ENCODE peak calls at places on chromosome 10, in six cellular contexts. Z is prostate gland, J is HepG2, N is upper lobe of left lung, G is breast epithelium, T is transverse colon. E is an unnamed sample.
A peak's percentile ranks its signal among the peaks of the same experiment; 100 is the strongest.

GRCh38 chr10:50604049-50604640 is 19.6 kb downstream of the SGMS1 start:
- DNase-seq in N (no peak), Z (no peak), T (no peak), G (no peak), J (no peak), E (no peak)

GRCh38 chr10:71476249-71477011 is 79.7 kb downstream of the CDH23 start:
- DNase-seq in G (peak; percentile 37), Z (no peak), N (no peak), J (no peak), T (peak; percentile 25), E (no peak)

GRCh38 chr10:122648599-122649428 is 50.8 kb downstream of the C10orf120 start:
- DNase-seq in N (no peak), G (no peak), J (peak; percentile 49), Z (peak; percentile 54), T (peak; percentile 41), E (peak; percentile 33)

GRCh38 chr10:3500408-3500856 is 284.6 kb downstream of the KLF6 start:
- DNase-seq in Z (peak; percentile 77), T (peak; percentile 17), J (peak; percentile 88), N (no peak), G (peak; percentile 87), E (peak; percentile 91)

GRCh38 chr10:14389981-14390590 is 59.4 kb upstream of the FRMD4A start:
- DNase-seq in J (no peak), T (no peak), Z (no peak), G (no peak), N (no peak), E (no peak)

GRCh38 chr10:13961853-13962252 is 368.9 kb downstream of the FRMD4A start:
- DNase-seq in Z (no peak), N (no peak), G (no peak), J (no peak), T (no peak), E (no peak)

GRCh38 chr10:101687088-101687487 is 7.9 kb downstream of the FBXW4 start:
- DNase-seq in J (no peak), T (no peak), Z (no peak), N (no peak), G (no peak), E (no peak)

GRCh38 chr10:33321516-33321915 is 13.0 kb downstream of the NRP1 start:
- DNase-seq in N (no peak), J (no peak), G (no peak), Z (no peak), T (no peak), E (no peak)

GRCh38 chr10:76774987-76775603 is 862.5 kb downstream of the KCNMA1 start:
- DNase-seq in N (no peak), J (no peak), T (no peak), Z (no peak), G (no peak), E (no peak)

GRCh38 chr10:16828731-16829175 is 11.5 kb upstream of the RSU1 start:
- DNase-seq in Z (no peak), G (no peak), T (peak; percentile 10), N (no peak), J (no peak), E (no peak)

GRCh38 chr10:132394201-132394811 is 2.7 kb upstream of the PWWP2B start:
- DNase-seq in N (peak; percentile 56), J (no peak), G (no peak), Z (no peak), T (no peak), E (no peak)

GRCh38 chr10:132395704-132396494 is 1.1 kb upstream of the PWWP2B start:
- DNase-seq in T (peak; percentile 82), Z (no peak), J (peak; percentile 62), N (peak; percentile 94), G (no peak), E (peak; percentile 92)

GRCh38 chr10:132396495-132397035 is 435 bp upstream of the PWWP2B start:
- DNase-seq in Z (peak; percentile 65), J (peak; percentile 26), G (no peak), T (peak; percentile 77), N (peak; percentile 95), E (no peak)

GRCh38 chr10:132393695-132394181 is 3.3 kb upstream of the PWWP2B start:
- DNase-seq in T (no peak), N (no peak), J (no peak), Z (no peak), G (no peak), E (no peak)

GRCh38 chr10:132394936-132395703 is 1.9 kb upstream of the PWWP2B start:
- DNase-seq in Z (no peak), T (no peak), N (peak; percentile 66), J (no peak), G (no peak), E (no peak)
- H3K27ac ChIP-seq in Z (peak overlapping the region; percentile 90), T (peak overlapping the region; percentile 96), N (peak overlapping the region; percentile 92), J (no peak overlapping the region), G (peak overlapping the region; percentile 96), E (peak overlapping the region; percentile 98)

DNA sequence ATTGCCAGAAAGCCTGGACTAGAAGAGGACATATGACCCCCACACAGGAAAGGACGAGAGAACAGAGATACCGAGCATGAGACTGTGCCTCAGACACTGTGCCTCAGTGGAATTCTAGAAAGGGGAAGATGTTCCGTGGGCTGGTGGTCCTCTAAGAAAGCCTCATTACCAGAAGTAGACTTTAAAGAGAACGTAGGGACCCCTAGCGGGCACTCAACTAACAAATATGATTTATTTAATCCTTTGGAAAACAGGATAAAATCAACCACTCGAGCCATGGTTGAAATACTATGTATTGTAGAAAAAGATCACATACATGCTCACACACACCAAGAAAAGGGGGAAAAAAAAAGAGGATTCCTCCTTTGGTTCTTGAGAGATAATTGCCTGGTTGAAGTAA is 701.2 kb upstream of the SORCS1 start:
- DNase-seq in T (no peak), N (no peak), J (no peak), G (no peak), Z (no peak), E (no peak)
- TF ChIP-seq CTCF in T (no peak), N (no peak), J (no peak), G (no peak), Z (no peak), E (no peak)

GRCh38 chr10:95536017-95536416 is 25.2 kb downstream of the SORBS1 start:
- DNase-seq in J (no peak), T (peak; percentile 28), Z (peak; percentile 24), N (no peak), G (peak; percentile 57), E (no peak)
- TF ChIP-seq POLR2AphosphoS5 in J (no peak), T (peak; percentile 89), Z (peak; percentile 63), N (no peak), G (no peak), E (no peak)

GRCh38 chr10:78433063-78433717 is 399.5 kb downstream of the RPS24 start:
- DNase-seq in N (no peak), G (no peak), Z (no peak), T (no peak), J (no peak), E (peak; percentile 72)

GRCh38 chr10:78434886-78435285 is 401.2 kb downstream of the RPS24 start:
- DNase-seq in Z (no peak), G (no peak), N (no peak), J (no peak), T (no peak), E (no peak)

GRCh38 chr10:78432582-78432981 is 398.9 kb downstream of the RPS24 start:
- DNase-seq in Z (no peak), G (no peak), J (peak; percentile 39), N (no peak), T (no peak), E (peak; percentile 66)

GRCh38 chr10:78435484-78436222 is 402.0 kb downstream of the RPS24 start:
- DNase-seq in J (no peak), Z (no peak), T (no peak), G (no peak), N (no peak), E (no peak)

GRCh38 chr10:78433722-78434535 is 400.3 kb downstream of the RPS24 start:
- DNase-seq in Z (no peak), T (no peak), N (no peak), J (no peak), G (no peak), E (no peak)
- H3K27ac ChIP-seq in Z (peak overlapping the region; percentile 13), T (peak overlapping the region; percentile 4), N (no peak overlapping the region), J (no peak overlapping the region), G (no peak overlapping the region), E (no peak overlapping the region)

GRCh38 chr10:119652361-119652760 is 1.2 kb downstream of the BAG3 start:
- DNase-seq in Z (peak; percentile 44), J (peak; percentile 35), G (no peak), N (no peak), T (no peak), E (no peak)
- TF ChIP-seq CTCF in Z (no peak), J (peak; percentile 43), G (no peak), N (no peak), T (no peak), E (no peak)

DNA sequence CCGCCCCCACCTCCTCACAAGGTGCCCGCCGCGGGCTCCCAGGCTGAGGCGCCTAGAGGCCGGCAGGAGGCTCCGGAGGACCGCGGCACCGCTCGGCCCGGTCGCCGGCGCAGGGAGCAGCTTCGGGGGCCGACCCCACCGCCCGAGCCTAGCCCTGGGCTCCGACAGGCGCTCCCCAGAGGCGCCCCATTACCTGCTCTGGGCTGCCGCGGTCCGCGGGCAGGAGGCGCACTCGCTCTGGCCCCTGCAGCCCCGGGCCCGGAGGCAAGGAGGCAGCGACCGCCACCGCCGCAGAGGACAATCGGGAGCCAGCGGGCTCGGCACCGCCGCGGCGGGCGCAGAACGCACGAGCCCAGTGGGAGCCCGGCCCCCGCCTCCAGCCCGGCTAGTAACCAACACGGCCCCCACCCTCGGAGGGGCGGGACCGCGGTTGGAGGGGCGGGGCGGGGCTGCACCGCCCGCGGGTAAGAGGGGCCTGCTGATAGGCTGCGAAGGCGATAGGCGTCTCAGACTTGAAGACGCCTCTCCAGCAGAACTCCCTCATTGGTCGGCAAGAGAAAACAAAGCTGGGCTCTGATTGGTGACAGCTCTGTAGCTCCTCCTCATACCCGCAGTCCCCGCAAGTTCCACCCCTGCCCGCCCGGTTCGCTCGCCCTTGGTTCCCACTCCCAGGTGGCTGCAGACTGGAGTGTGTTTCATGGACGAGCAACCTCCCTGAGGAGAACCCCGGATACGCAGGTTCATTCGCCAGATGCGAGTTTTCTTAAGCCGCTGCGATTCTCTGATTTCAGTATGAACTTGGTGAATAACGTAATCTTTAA is at the start of gene MPP7:
- DNase-seq in T (peak; percentile 95), N (peak; percentile 99), J (peak; percentile 98), G (peak; percentile 98), Z (peak; percentile 98), E (peak; percentile 97)
- TF ChIP-seq POLR2AphosphoS5 in T (peak; percentile 74), N (peak; percentile 12), J (peak; percentile 81), G (peak; percentile 8), Z (peak; percentile 86), E (peak; percentile 16)

DNA sequence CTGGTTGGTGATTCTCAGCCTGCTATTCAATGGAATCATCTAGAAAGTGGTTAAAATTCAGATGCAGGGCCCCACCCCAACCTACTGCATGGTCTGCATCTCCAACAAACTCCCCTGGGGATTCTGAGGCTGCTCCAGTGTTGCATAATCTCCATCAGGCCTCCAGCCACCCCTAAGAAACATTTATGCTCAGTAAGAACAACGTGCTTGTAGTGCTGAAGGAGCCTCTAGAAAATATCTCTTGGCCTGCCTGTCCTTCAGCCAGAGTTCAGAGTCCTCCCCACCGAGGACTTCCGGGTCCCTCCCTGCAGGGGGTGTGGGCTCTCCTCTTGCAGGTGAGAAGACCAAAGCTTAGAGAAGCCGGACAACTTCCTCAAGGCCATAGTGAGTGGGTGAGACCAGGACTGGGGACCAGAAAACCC is 159.8 kb downstream of the SH3PXD2A start:
- DNase-seq in Z (no peak), N (no peak), J (no peak), T (peak; percentile 77), G (no peak), E (no peak)
- H3K27ac ChIP-seq in Z (no peak overlapping the region), N (peak overlapping the region; percentile 28), J (no peak overlapping the region), T (peak overlapping the region; percentile 68), G (no peak overlapping the region), E (no peak overlapping the region)